ENCODE peak calls at places on chromosomes 2 and 18, in nine cellular contexts. One of them, this sample, is unnamed.

GRCh38 chr18:49677762-49678398 is 116.0 kb downstream of the LIPG start:
- DNase-seq in activated CD4-positive, CD25-positive, alpha-beta regulatory T cell treated with anti-CD3 and anti-CD28 coated beads, Interleukin-2, amount 50 U/mL, for 16 hours: no peak
- DNase-seq in activated CD4-positive, alpha-beta T cell treated with anti-CD3 and anti-CD28 coated beads, Interleukin-2, amount 10 ng/mL, durations not matched to agents 7 days and 5 days: no peak
- DNase-seq in NAMALWA: peak
- DNase-seq in NCI-H524: no peak
- DNase-seq in EL: no peak
- DNase-seq in stimulated activated CD8-positive, alpha-beta memory T cell treated with anti-CD3 and anti-CD28 coated beads, Interleukin-4, amount 100 ng/mL, for 48 hours: no peak
- DNase-seq in NCI-H510A treated with DMSO at 0.1 percent for 48 hours: no peak
- DNase-seq in H7: no peak
- DNase-seq in this sample: peak

GRCh38 chr18:41459657-41460056 is 495.4 kb upstream of the PIK3C3 start:
- DNase-seq in activated CD4-positive, CD25-positive, alpha-beta regulatory T cell treated with anti-CD3 and anti-CD28 coated beads, Interleukin-2, amount 50 U/mL, for 16 hours: no peak
- DNase-seq in activated CD4-positive, alpha-beta T cell treated with anti-CD3 and anti-CD28 coated beads, Interleukin-2, amount 10 ng/mL, durations not matched to agents 7 days and 5 days: no peak
- DNase-seq in NAMALWA: no peak
- DNase-seq in NCI-H524: no peak
- DNase-seq in EL: no peak
- DNase-seq in stimulated activated CD8-positive, alpha-beta memory T cell treated with anti-CD3 and anti-CD28 coated beads, Interleukin-4, amount 100 ng/mL, for 48 hours: no peak
- DNase-seq in NCI-H510A treated with DMSO at 0.1 percent for 48 hours: no peak
- DNase-seq in H7: no peak
- DNase-seq in this sample: no peak

GRCh38 chr2:234630676-234631350 is 133.9 kb upstream of the ARL4C start:
- DNase-seq in activated CD4-positive, CD25-positive, alpha-beta regulatory T cell treated with anti-CD3 and anti-CD28 coated beads, Interleukin-2, amount 50 U/mL, for 16 hours: no peak
- DNase-seq in activated CD4-positive, alpha-beta T cell treated with anti-CD3 and anti-CD28 coated beads, Interleukin-2, amount 10 ng/mL, durations not matched to agents 7 days and 5 days: no peak
- DNase-seq in NAMALWA: no peak
- DNase-seq in NCI-H524: no peak
- DNase-seq in EL: peak
- DNase-seq in stimulated activated CD8-positive, alpha-beta memory T cell treated with anti-CD3 and anti-CD28 coated beads, Interleukin-4, amount 100 ng/mL, for 48 hours: no peak
- DNase-seq in NCI-H510A treated with DMSO at 0.1 percent for 48 hours: no peak
- DNase-seq in H7: no peak
- DNase-seq in this sample: no peak

GRCh38 chr2:164599954-164600589 is 21.2 kb downstream of the GRB14 start:
- DNase-seq in activated CD4-positive, CD25-positive, alpha-beta regulatory T cell treated with anti-CD3 and anti-CD28 coated beads, Interleukin-2, amount 50 U/mL, for 16 hours: no peak
- DNase-seq in activated CD4-positive, alpha-beta T cell treated with anti-CD3 and anti-CD28 coated beads, Interleukin-2, amount 10 ng/mL, durations not matched to agents 7 days and 5 days: peak
- DNase-seq in NAMALWA: peak
- DNase-seq in NCI-H524: peak
- DNase-seq in EL: peak
- DNase-seq in stimulated activated CD8-positive, alpha-beta memory T cell treated with anti-CD3 and anti-CD28 coated beads, Interleukin-4, amount 100 ng/mL, for 48 hours: no peak
- DNase-seq in NCI-H510A treated with DMSO at 0.1 percent for 48 hours: no peak
- DNase-seq in H7: peak
- DNase-seq in this sample: peak

GRCh38 chr18:58058720-58059119 is 14.7 kb downstream of the NEDD4L start:
- DNase-seq in activated CD4-positive, CD25-positive, alpha-beta regulatory T cell treated with anti-CD3 and anti-CD28 coated beads, Interleukin-2, amount 50 U/mL, for 16 hours: no peak
- DNase-seq in activated CD4-positive, alpha-beta T cell treated with anti-CD3 and anti-CD28 coated beads, Interleukin-2, amount 10 ng/mL, durations not matched to agents 7 days and 5 days: no peak
- DNase-seq in NAMALWA: no peak
- DNase-seq in NCI-H524: no peak
- DNase-seq in EL: peak
- DNase-seq in stimulated activated CD8-positive, alpha-beta memory T cell treated with anti-CD3 and anti-CD28 coated beads, Interleukin-4, amount 100 ng/mL, for 48 hours: no peak
- DNase-seq in NCI-H510A treated with DMSO at 0.1 percent for 48 hours: no peak
- DNase-seq in H7: no peak
- DNase-seq in this sample: no peak

GRCh38 chr2:100365434-100365833 is 43.1 kb upstream of the LONRF2 start:
- DNase-seq in activated CD4-positive, CD25-positive, alpha-beta regulatory T cell treated with anti-CD3 and anti-CD28 coated beads, Interleukin-2, amount 50 U/mL, for 16 hours: no peak
- DNase-seq in activated CD4-positive, alpha-beta T cell treated with anti-CD3 and anti-CD28 coated beads, Interleukin-2, amount 10 ng/mL, durations not matched to agents 7 days and 5 days: no peak
- DNase-seq in NAMALWA: no peak
- DNase-seq in NCI-H524: no peak
- DNase-seq in EL: peak
- DNase-seq in stimulated activated CD8-positive, alpha-beta memory T cell treated with anti-CD3 and anti-CD28 coated beads, Interleukin-4, amount 100 ng/mL, for 48 hours: no peak
- DNase-seq in NCI-H510A treated with DMSO at 0.1 percent for 48 hours: no peak
- DNase-seq in H7: no peak
- DNase-seq in this sample: no peak

GRCh38 chr2:59000796-59001195 is 759.7 kb upstream of the FANCL start:
- DNase-seq in activated CD4-positive, CD25-positive, alpha-beta regulatory T cell treated with anti-CD3 and anti-CD28 coated beads, Interleukin-2, amount 50 U/mL, for 16 hours: no peak
- DNase-seq in activated CD4-positive, alpha-beta T cell treated with anti-CD3 and anti-CD28 coated beads, Interleukin-2, amount 10 ng/mL, durations not matched to agents 7 days and 5 days: no peak
- DNase-seq in NAMALWA: no peak
- DNase-seq in NCI-H524: no peak
- DNase-seq in EL: no peak
- DNase-seq in stimulated activated CD8-positive, alpha-beta memory T cell treated with anti-CD3 and anti-CD28 coated beads, Interleukin-4, amount 100 ng/mL, for 48 hours: no peak
- DNase-seq in NCI-H510A treated with DMSO at 0.1 percent for 48 hours: no peak
- DNase-seq in H7: no peak
- DNase-seq in this sample: no peak

GRCh38 chr2:13522917-13523821 is 806.4 kb downstream of the TRIB2 start:
- DNase-seq in activated CD4-positive, CD25-positive, alpha-beta regulatory T cell treated with anti-CD3 and anti-CD28 coated beads, Interleukin-2, amount 50 U/mL, for 16 hours: no peak
- DNase-seq in activated CD4-positive, alpha-beta T cell treated with anti-CD3 and anti-CD28 coated beads, Interleukin-2, amount 10 ng/mL, durations not matched to agents 7 days and 5 days: no peak
- DNase-seq in NAMALWA: peak
- DNase-seq in NCI-H524: no peak
- DNase-seq in EL: no peak
- DNase-seq in stimulated activated CD8-positive, alpha-beta memory T cell treated with anti-CD3 and anti-CD28 coated beads, Interleukin-4, amount 100 ng/mL, for 48 hours: no peak
- DNase-seq in NCI-H510A treated with DMSO at 0.1 percent for 48 hours: peak
- DNase-seq in H7: no peak
- DNase-seq in this sample: no peak

GRCh38 chr18:38318416-38318815 is 752.8 kb upstream of the CELF4 start:
- DNase-seq in activated CD4-positive, CD25-positive, alpha-beta regulatory T cell treated with anti-CD3 and anti-CD28 coated beads, Interleukin-2, amount 50 U/mL, for 16 hours: no peak
- DNase-seq in activated CD4-positive, alpha-beta T cell treated with anti-CD3 and anti-CD28 coated beads, Interleukin-2, amount 10 ng/mL, durations not matched to agents 7 days and 5 days: no peak
- DNase-seq in NAMALWA: no peak
- DNase-seq in NCI-H524: no peak
- DNase-seq in EL: no peak
- DNase-seq in stimulated activated CD8-positive, alpha-beta memory T cell treated with anti-CD3 and anti-CD28 coated beads, Interleukin-4, amount 100 ng/mL, for 48 hours: no peak
- DNase-seq in NCI-H510A treated with DMSO at 0.1 percent for 48 hours: no peak
- DNase-seq in H7: no peak
- DNase-seq in this sample: no peak

GRCh38 chr2:133733856-133734255 is 165.6 kb upstream of the NCKAP5 start:
- DNase-seq in activated CD4-positive, CD25-positive, alpha-beta regulatory T cell treated with anti-CD3 and anti-CD28 coated beads, Interleukin-2, amount 50 U/mL, for 16 hours: no peak
- DNase-seq in activated CD4-positive, alpha-beta T cell treated with anti-CD3 and anti-CD28 coated beads, Interleukin-2, amount 10 ng/mL, durations not matched to agents 7 days and 5 days: no peak
- DNase-seq in NAMALWA: no peak
- DNase-seq in NCI-H524: no peak
- DNase-seq in EL: peak
- DNase-seq in stimulated activated CD8-positive, alpha-beta memory T cell treated with anti-CD3 and anti-CD28 coated beads, Interleukin-4, amount 100 ng/mL, for 48 hours: no peak
- DNase-seq in NCI-H510A treated with DMSO at 0.1 percent for 48 hours: no peak
- DNase-seq in H7: no peak
- DNase-seq in this sample: no peak

GRCh38 chr18:59311631-59312030 is 6.8 kb downstream of the CPLX4 start:
- DNase-seq in activated CD4-positive, CD25-positive, alpha-beta regulatory T cell treated with anti-CD3 and anti-CD28 coated beads, Interleukin-2, amount 50 U/mL, for 16 hours: no peak
- DNase-seq in activated CD4-positive, alpha-beta T cell treated with anti-CD3 and anti-CD28 coated beads, Interleukin-2, amount 10 ng/mL, durations not matched to agents 7 days and 5 days: no peak
- DNase-seq in NAMALWA: no peak
- DNase-seq in NCI-H524: no peak
- DNase-seq in EL: peak
- DNase-seq in stimulated activated CD8-positive, alpha-beta memory T cell treated with anti-CD3 and anti-CD28 coated beads, Interleukin-4, amount 100 ng/mL, for 48 hours: no peak
- DNase-seq in NCI-H510A treated with DMSO at 0.1 percent for 48 hours: no peak
- DNase-seq in H7: no peak
- DNase-seq in this sample: no peak

GRCh38 chr2:55365303-55365702 is 54.4 kb downstream of the CCDC88A start:
- DNase-seq in activated CD4-positive, CD25-positive, alpha-beta regulatory T cell treated with anti-CD3 and anti-CD28 coated beads, Interleukin-2, amount 50 U/mL, for 16 hours: no peak
- DNase-seq in activated CD4-positive, alpha-beta T cell treated with anti-CD3 and anti-CD28 coated beads, Interleukin-2, amount 10 ng/mL, durations not matched to agents 7 days and 5 days: no peak
- DNase-seq in NAMALWA: peak
- DNase-seq in NCI-H524: no peak
- DNase-seq in EL: no peak
- DNase-seq in stimulated activated CD8-positive, alpha-beta memory T cell treated with anti-CD3 and anti-CD28 coated beads, Interleukin-4, amount 100 ng/mL, for 48 hours: no peak
- DNase-seq in NCI-H510A treated with DMSO at 0.1 percent for 48 hours: no peak
- DNase-seq in H7: no peak
- DNase-seq in this sample: peak

GRCh38 chr2:213306320-213306942 is 22.2 kb downstream of the SPAG16 start:
- DNase-seq in activated CD4-positive, CD25-positive, alpha-beta regulatory T cell treated with anti-CD3 and anti-CD28 coated beads, Interleukin-2, amount 50 U/mL, for 16 hours: no peak
- DNase-seq in activated CD4-positive, alpha-beta T cell treated with anti-CD3 and anti-CD28 coated beads, Interleukin-2, amount 10 ng/mL, durations not matched to agents 7 days and 5 days: no peak
- DNase-seq in NAMALWA: no peak
- DNase-seq in NCI-H524: no peak
- DNase-seq in EL: peak
- DNase-seq in stimulated activated CD8-positive, alpha-beta memory T cell treated with anti-CD3 and anti-CD28 coated beads, Interleukin-4, amount 100 ng/mL, for 48 hours: no peak
- DNase-seq in NCI-H510A treated with DMSO at 0.1 percent for 48 hours: no peak
- DNase-seq in H7: no peak
- DNase-seq in this sample: no peak

GRCh38 chr2:164496881-164497280 is 124.4 kb downstream of the GRB14 start:
- DNase-seq in activated CD4-positive, CD25-positive, alpha-beta regulatory T cell treated with anti-CD3 and anti-CD28 coated beads, Interleukin-2, amount 50 U/mL, for 16 hours: no peak
- DNase-seq in activated CD4-positive, alpha-beta T cell treated with anti-CD3 and anti-CD28 coated beads, Interleukin-2, amount 10 ng/mL, durations not matched to agents 7 days and 5 days: no peak
- DNase-seq in NAMALWA: no peak
- DNase-seq in NCI-H524: no peak
- DNase-seq in EL: no peak
- DNase-seq in stimulated activated CD8-positive, alpha-beta memory T cell treated with anti-CD3 and anti-CD28 coated beads, Interleukin-4, amount 100 ng/mL, for 48 hours: no peak
- DNase-seq in NCI-H510A treated with DMSO at 0.1 percent for 48 hours: no peak
- DNase-seq in H7: no peak
- DNase-seq in this sample: no peak

GRCh38 chr2:20093263-20094141 is 42.1 kb upstream of the LAPTM4A start:
- DNase-seq in activated CD4-positive, CD25-positive, alpha-beta regulatory T cell treated with anti-CD3 and anti-CD28 coated beads, Interleukin-2, amount 50 U/mL, for 16 hours: no peak
- DNase-seq in activated CD4-positive, alpha-beta T cell treated with anti-CD3 and anti-CD28 coated beads, Interleukin-2, amount 10 ng/mL, durations not matched to agents 7 days and 5 days: no peak
- DNase-seq in NAMALWA: peak
- DNase-seq in NCI-H524: peak
- DNase-seq in EL: peak
- DNase-seq in stimulated activated CD8-positive, alpha-beta memory T cell treated with anti-CD3 and anti-CD28 coated beads, Interleukin-4, amount 100 ng/mL, for 48 hours: no peak
- DNase-seq in NCI-H510A treated with DMSO at 0.1 percent for 48 hours: no peak
- DNase-seq in H7: peak
- DNase-seq in this sample: peak

GRCh38 chr2:142718731-142719130 is 158.7 kb upstream of the KYNU start:
- DNase-seq in activated CD4-positive, CD25-positive, alpha-beta regulatory T cell treated with anti-CD3 and anti-CD28 coated beads, Interleukin-2, amount 50 U/mL, for 16 hours: no peak
- DNase-seq in activated CD4-positive, alpha-beta T cell treated with anti-CD3 and anti-CD28 coated beads, Interleukin-2, amount 10 ng/mL, durations not matched to agents 7 days and 5 days: no peak
- DNase-seq in NAMALWA: no peak
- DNase-seq in NCI-H524: no peak
- DNase-seq in EL: no peak
- DNase-seq in stimulated activated CD8-positive, alpha-beta memory T cell treated with anti-CD3 and anti-CD28 coated beads, Interleukin-4, amount 100 ng/mL, for 48 hours: no peak
- DNase-seq in NCI-H510A treated with DMSO at 0.1 percent for 48 hours: no peak
- DNase-seq in H7: no peak
- DNase-seq in this sample: no peak

GRCh38 chr2:217404236-217404760 is 544.4 kb upstream of the TNP1 start:
- DNase-seq in activated CD4-positive, CD25-positive, alpha-beta regulatory T cell treated with anti-CD3 and anti-CD28 coated beads, Interleukin-2, amount 50 U/mL, for 16 hours: no peak
- DNase-seq in activated CD4-positive, alpha-beta T cell treated with anti-CD3 and anti-CD28 coated beads, Interleukin-2, amount 10 ng/mL, durations not matched to agents 7 days and 5 days: no peak
- DNase-seq in NAMALWA: no peak
- DNase-seq in NCI-H524: no peak
- DNase-seq in EL: no peak
- DNase-seq in stimulated activated CD8-positive, alpha-beta memory T cell treated with anti-CD3 and anti-CD28 coated beads, Interleukin-4, amount 100 ng/mL, for 48 hours: no peak
- DNase-seq in NCI-H510A treated with DMSO at 0.1 percent for 48 hours: no peak
- DNase-seq in H7: no peak
- DNase-seq in this sample: no peak

GRCh38 chr2:65688166-65688886 is 255.9 kb upstream of the SPRED2 start:
- DNase-seq in activated CD4-positive, CD25-positive, alpha-beta regulatory T cell treated with anti-CD3 and anti-CD28 coated beads, Interleukin-2, amount 50 U/mL, for 16 hours: no peak
- DNase-seq in activated CD4-positive, alpha-beta T cell treated with anti-CD3 and anti-CD28 coated beads, Interleukin-2, amount 10 ng/mL, durations not matched to agents 7 days and 5 days: no peak
- DNase-seq in NAMALWA: no peak
- DNase-seq in NCI-H524: no peak
- DNase-seq in EL: no peak
- DNase-seq in stimulated activated CD8-positive, alpha-beta memory T cell treated with anti-CD3 and anti-CD28 coated beads, Interleukin-4, amount 100 ng/mL, for 48 hours: no peak
- DNase-seq in NCI-H510A treated with DMSO at 0.1 percent for 48 hours: no peak
- DNase-seq in H7: no peak
- DNase-seq in this sample: no peak

GRCh38 chr2:9378433-9379371 is 44.6 kb downstream of the ITGB1BP1 start:
- DNase-seq in activated CD4-positive, CD25-positive, alpha-beta regulatory T cell treated with anti-CD3 and anti-CD28 coated beads, Interleukin-2, amount 50 U/mL, for 16 hours: no peak
- DNase-seq in activated CD4-positive, alpha-beta T cell treated with anti-CD3 and anti-CD28 coated beads, Interleukin-2, amount 10 ng/mL, durations not matched to agents 7 days and 5 days: no peak
- DNase-seq in NAMALWA: no peak
- DNase-seq in NCI-H524: peak
- DNase-seq in EL: peak
- DNase-seq in stimulated activated CD8-positive, alpha-beta memory T cell treated with anti-CD3 and anti-CD28 coated beads, Interleukin-4, amount 100 ng/mL, for 48 hours: no peak
- DNase-seq in NCI-H510A treated with DMSO at 0.1 percent for 48 hours: no peak
- DNase-seq in H7: peak
- DNase-seq in this sample: no peak

GRCh38 chr2:145356046-145356445 is 836.1 kb upstream of the ZEB2 start:
- DNase-seq in activated CD4-positive, CD25-positive, alpha-beta regulatory T cell treated with anti-CD3 and anti-CD28 coated beads, Interleukin-2, amount 50 U/mL, for 16 hours: no peak
- DNase-seq in activated CD4-positive, alpha-beta T cell treated with anti-CD3 and anti-CD28 coated beads, Interleukin-2, amount 10 ng/mL, durations not matched to agents 7 days and 5 days: no peak
- DNase-seq in NAMALWA: no peak
- DNase-seq in NCI-H524: no peak
- DNase-seq in EL: peak
- DNase-seq in stimulated activated CD8-positive, alpha-beta memory T cell treated with anti-CD3 and anti-CD28 coated beads, Interleukin-4, amount 100 ng/mL, for 48 hours: no peak
- DNase-seq in NCI-H510A treated with DMSO at 0.1 percent for 48 hours: no peak
- DNase-seq in H7: no peak
- DNase-seq in this sample: no peak

GRCh38 chr18:79684283-79684631 is 4.7 kb downstream of the CTDP1 start:
- DNase-seq in activated CD4-positive, CD25-positive, alpha-beta regulatory T cell treated with anti-CD3 and anti-CD28 coated beads, Interleukin-2, amount 50 U/mL, for 16 hours: no peak
- DNase-seq in activated CD4-positive, alpha-beta T cell treated with anti-CD3 and anti-CD28 coated beads, Interleukin-2, amount 10 ng/mL, durations not matched to agents 7 days and 5 days: no peak
- DNase-seq in NAMALWA: no peak
- DNase-seq in NCI-H524: no peak
- DNase-seq in EL: no peak
- DNase-seq in stimulated activated CD8-positive, alpha-beta memory T cell treated with anti-CD3 and anti-CD28 coated beads, Interleukin-4, amount 100 ng/mL, for 48 hours: peak
- DNase-seq in NCI-H510A treated with DMSO at 0.1 percent for 48 hours: no peak
- DNase-seq in H7: no peak
- DNase-seq in this sample: no peak

GRCh38 chr2:33478968-33479691 is 2.7 kb downstream of the RASGRP3 start:
- DNase-seq in activated CD4-positive, CD25-positive, alpha-beta regulatory T cell treated with anti-CD3 and anti-CD28 coated beads, Interleukin-2, amount 50 U/mL, for 16 hours: no peak
- DNase-seq in activated CD4-positive, alpha-beta T cell treated with anti-CD3 and anti-CD28 coated beads, Interleukin-2, amount 10 ng/mL, durations not matched to agents 7 days and 5 days: no peak
- DNase-seq in NAMALWA: peak
- DNase-seq in NCI-H524: no peak
- DNase-seq in EL: no peak
- DNase-seq in stimulated activated CD8-positive, alpha-beta memory T cell treated with anti-CD3 and anti-CD28 coated beads, Interleukin-4, amount 100 ng/mL, for 48 hours: no peak
- DNase-seq in NCI-H510A treated with DMSO at 0.1 percent for 48 hours: no peak
- DNase-seq in H7: no peak
- DNase-seq in this sample: no peak

GRCh38 chr18:23235860-23236259 is 100.6 kb downstream of the CABLES1 start:
- DNase-seq in activated CD4-positive, CD25-positive, alpha-beta regulatory T cell treated with anti-CD3 and anti-CD28 coated beads, Interleukin-2, amount 50 U/mL, for 16 hours: no peak
- DNase-seq in activated CD4-positive, alpha-beta T cell treated with anti-CD3 and anti-CD28 coated beads, Interleukin-2, amount 10 ng/mL, durations not matched to agents 7 days and 5 days: no peak
- DNase-seq in NAMALWA: no peak
- DNase-seq in NCI-H524: no peak
- DNase-seq in EL: no peak
- DNase-seq in stimulated activated CD8-positive, alpha-beta memory T cell treated with anti-CD3 and anti-CD28 coated beads, Interleukin-4, amount 100 ng/mL, for 48 hours: no peak
- DNase-seq in NCI-H510A treated with DMSO at 0.1 percent for 48 hours: peak
- DNase-seq in H7: peak
- DNase-seq in this sample: no peak

GRCh38 chr18:45755936-45756335 is 32.0 kb downstream of the SLC14A1 start:
- DNase-seq in activated CD4-positive, CD25-positive, alpha-beta regulatory T cell treated with anti-CD3 and anti-CD28 coated beads, Interleukin-2, amount 50 U/mL, for 16 hours: no peak
- DNase-seq in activated CD4-positive, alpha-beta T cell treated with anti-CD3 and anti-CD28 coated beads, Interleukin-2, amount 10 ng/mL, durations not matched to agents 7 days and 5 days: no peak
- DNase-seq in NAMALWA: no peak
- DNase-seq in NCI-H524: no peak
- DNase-seq in EL: peak
- DNase-seq in stimulated activated CD8-positive, alpha-beta memory T cell treated with anti-CD3 and anti-CD28 coated beads, Interleukin-4, amount 100 ng/mL, for 48 hours: no peak
- DNase-seq in NCI-H510A treated with DMSO at 0.1 percent for 48 hours: no peak
- DNase-seq in H7: no peak
- DNase-seq in this sample: no peak

GRCh38 chr2:221254281-221254680 is 317.8 kb downstream of the EPHA4 start:
- DNase-seq in activated CD4-positive, CD25-positive, alpha-beta regulatory T cell treated with anti-CD3 and anti-CD28 coated beads, Interleukin-2, amount 50 U/mL, for 16 hours: no peak
- DNase-seq in activated CD4-positive, alpha-beta T cell treated with anti-CD3 and anti-CD28 coated beads, Interleukin-2, amount 10 ng/mL, durations not matched to agents 7 days and 5 days: no peak
- DNase-seq in NAMALWA: no peak
- DNase-seq in NCI-H524: no peak
- DNase-seq in EL: peak
- DNase-seq in stimulated activated CD8-positive, alpha-beta memory T cell treated with anti-CD3 and anti-CD28 coated beads, Interleukin-4, amount 100 ng/mL, for 48 hours: no peak
- DNase-seq in NCI-H510A treated with DMSO at 0.1 percent for 48 hours: peak
- DNase-seq in H7: peak
- DNase-seq in this sample: no peak

GRCh38 chr2:8872821-8873432 is 35.5 kb upstream of the KIDINS220 start:
- DNase-seq in activated CD4-positive, CD25-positive, alpha-beta regulatory T cell treated with anti-CD3 and anti-CD28 coated beads, Interleukin-2, amount 50 U/mL, for 16 hours: no peak
- DNase-seq in activated CD4-positive, alpha-beta T cell treated with anti-CD3 and anti-CD28 coated beads, Interleukin-2, amount 10 ng/mL, durations not matched to agents 7 days and 5 days: peak
- DNase-seq in NAMALWA: peak
- DNase-seq in NCI-H524: peak
- DNase-seq in EL: peak
- DNase-seq in stimulated activated CD8-positive, alpha-beta memory T cell treated with anti-CD3 and anti-CD28 coated beads, Interleukin-4, amount 100 ng/mL, for 48 hours: no peak
- DNase-seq in NCI-H510A treated with DMSO at 0.1 percent for 48 hours: peak
- DNase-seq in H7: peak
- DNase-seq in this sample: peak

GRCh38 chr2:47486858-47487497 is 84.0 kb downstream of the MSH2 start:
- DNase-seq in activated CD4-positive, CD25-positive, alpha-beta regulatory T cell treated with anti-CD3 and anti-CD28 coated beads, Interleukin-2, amount 50 U/mL, for 16 hours: no peak
- DNase-seq in activated CD4-positive, alpha-beta T cell treated with anti-CD3 and anti-CD28 coated beads, Interleukin-2, amount 10 ng/mL, durations not matched to agents 7 days and 5 days: no peak
- DNase-seq in NAMALWA: peak
- DNase-seq in NCI-H524: peak
- DNase-seq in EL: no peak
- DNase-seq in stimulated activated CD8-positive, alpha-beta memory T cell treated with anti-CD3 and anti-CD28 coated beads, Interleukin-4, amount 100 ng/mL, for 48 hours: no peak
- DNase-seq in NCI-H510A treated with DMSO at 0.1 percent for 48 hours: peak
- DNase-seq in H7: no peak
- DNase-seq in this sample: peak

GRCh38 chr18:55316615-55317184 is 271.3 kb downstream of the TCF4 start:
- DNase-seq in activated CD4-positive, CD25-positive, alpha-beta regulatory T cell treated with anti-CD3 and anti-CD28 coated beads, Interleukin-2, amount 50 U/mL, for 16 hours: no peak
- DNase-seq in activated CD4-positive, alpha-beta T cell treated with anti-CD3 and anti-CD28 coated beads, Interleukin-2, amount 10 ng/mL, durations not matched to agents 7 days and 5 days: no peak
- DNase-seq in NAMALWA: no peak
- DNase-seq in NCI-H524: no peak
- DNase-seq in EL: no peak
- DNase-seq in stimulated activated CD8-positive, alpha-beta memory T cell treated with anti-CD3 and anti-CD28 coated beads, Interleukin-4, amount 100 ng/mL, for 48 hours: no peak
- DNase-seq in NCI-H510A treated with DMSO at 0.1 percent for 48 hours: no peak
- DNase-seq in H7: no peak
- DNase-seq in this sample: no peak

This sample was measured in NB4.